ENCODE peak calls at places on chromosomes 5 and 9, in four cellular contexts. O is breast epithelium, Z is SJSA1, F is HCT116. J is an unnamed sample.

GRCh38 chr5:83118471-83118870 is 41.1 kb downstream of the XRCC4 start:
- DNase-seq in O (no peak), Z (no peak), F (no peak), J (no peak)

GRCh38 chr5:151257731-151258715 is 5.0 kb downstream of the GM2A start:
- DNase-seq in O (no peak), F (no peak), Z (no peak), J (no peak)

GRCh38 chr9:79292731-79293280 is 279.0 kb upstream of the TLE4 start:
- DNase-seq in F (no peak), O (no peak), Z (no peak), J (no peak)

GRCh38 chr9:35798658-35799366 is 7.4 kb downstream of the NPR2 start:
- DNase-seq in O (peak), Z (peak), F (no peak), J (no peak)

GRCh38 chr5:169762338-169763095 is 125.4 kb downstream of the DOCK2 start:
- DNase-seq in F (no peak), O (no peak), Z (no peak), J (no peak)

GRCh38 chr5:53944981-53945380 is 365.4 kb downstream of the ARL15 start:
- DNase-seq in Z (no peak), F (no peak), O (no peak), J (no peak)

GRCh38 chr5:151141535-151141934 is 16.0 kb downstream of the ANXA6 start:
- DNase-seq in O (peak), Z (no peak), F (no peak), J (no peak)

GRCh38 chr9:29211681-29212589 is 1638.7 kb upstream of the C9orf72 start:
- DNase-seq in Z (no peak), F (no peak), O (no peak), J (peak)

GRCh38 chr9:109118802-109119438 is 827 bp downstream of the TMEM245 start:
- DNase-seq in F (no peak), Z (peak), O (no peak), J (no peak)

GRCh38 chr5:132489051-132489770 is 1.4 kb downstream of the IRF1 start:
- DNase-seq in O (peak), Z (peak), F (no peak), J (no peak)

GRCh38 chr5:178392998-178393397 is 160.4 kb upstream of the PHYKPL start:
- DNase-seq in Z (no peak), F (no peak), O (no peak), J (no peak)

GRCh38 chr9:6049798-6050197 is 34.4 kb upstream of the RANBP6 start:
- DNase-seq in F (peak), O (no peak), Z (no peak), J (peak)

GRCh38 chr9:101737705-101738565 is 512 bp downstream of the GRIN3A start:
- DNase-seq in O (no peak), Z (no peak), F (no peak), J (no peak)

GRCh38 chr9:133729646-133730281 is 8.4 kb downstream of the SARDH start:
- DNase-seq in Z (peak), O (no peak), F (no peak), J (no peak)

GRCh38 chr9:138023394-138024124 is 146.0 kb downstream of the CACNA1B start:
- DNase-seq in Z (peak), F (no peak), O (peak), J (no peak)

GRCh38 chr9:92734931-92735906 is 29.4 kb downstream of the BICD2 start:
- DNase-seq in Z (no peak), O (no peak), F (no peak), J (no peak)

GRCh38 chr5:110377411-110378392 is 348.8 kb downstream of the TMEM232 start:
- DNase-seq in O (no peak), Z (no peak), F (no peak), J (no peak)

GRCh38 chr5:145943674-145944121 is 7.3 kb downstream of the SH3RF2 start:
- DNase-seq in O (peak), Z (no peak), F (peak), J (no peak)

GRCh38 chr9:127340721-127341120 is 56.2 kb upstream of the SLC2A8 start:
- DNase-seq in O (no peak), F (no peak), Z (peak), J (no peak)

GRCh38 chr5:95846554-95847260 is 24.2 kb upstream of the GLRX start:
- DNase-seq in O (no peak), F (no peak), Z (peak), J (peak)

GRCh38 chr5:109947667-109948066 is 257.9 kb downstream of the MAN2A1 start:
- DNase-seq in F (no peak), O (no peak), Z (no peak), J (no peak)

GRCh38 chr5:178182158-178182876 is 4.9 kb downstream of the GMCL2 start:
- DNase-seq in O (no peak), F (no peak), Z (no peak), J (peak)

GRCh38 chr9:89484475-89485404 is 13.2 kb downstream of the SEMA4D start:
- DNase-seq in Z (no peak), O (no peak), F (no peak), J (no peak)

GRCh38 chr5:131627466-131627865 is 7.6 kb downstream of the RAPGEF6 start:
- DNase-seq in Z (no peak), F (no peak), O (no peak), J (no peak)

GRCh38 chr9:127388037-127388855 is 8.7 kb upstream of the SLC2A8 start:
- DNase-seq in Z (peak), O (no peak), F (peak), J (peak)

GRCh38 chr5:169350016-169350415 is 49.1 kb upstream of the SLIT3 start:
- DNase-seq in F (no peak), O (no peak), Z (peak), J (no peak)

GRCh38 chr5:37774912-37775483 is 64.8 kb downstream of the GDNF start:
- DNase-seq in Z (no peak), O (no peak), F (peak), J (peak)

GRCh38 chr5:88389248-88390006 is 120.8 kb upstream of the TMEM161B start:
- DNase-seq in F (no peak), O (no peak), Z (no peak), J (no peak)
- H3K4me3 ChIP-seq in F (no peak), O (no peak), Z (no peak), J (no peak)

DNA sequence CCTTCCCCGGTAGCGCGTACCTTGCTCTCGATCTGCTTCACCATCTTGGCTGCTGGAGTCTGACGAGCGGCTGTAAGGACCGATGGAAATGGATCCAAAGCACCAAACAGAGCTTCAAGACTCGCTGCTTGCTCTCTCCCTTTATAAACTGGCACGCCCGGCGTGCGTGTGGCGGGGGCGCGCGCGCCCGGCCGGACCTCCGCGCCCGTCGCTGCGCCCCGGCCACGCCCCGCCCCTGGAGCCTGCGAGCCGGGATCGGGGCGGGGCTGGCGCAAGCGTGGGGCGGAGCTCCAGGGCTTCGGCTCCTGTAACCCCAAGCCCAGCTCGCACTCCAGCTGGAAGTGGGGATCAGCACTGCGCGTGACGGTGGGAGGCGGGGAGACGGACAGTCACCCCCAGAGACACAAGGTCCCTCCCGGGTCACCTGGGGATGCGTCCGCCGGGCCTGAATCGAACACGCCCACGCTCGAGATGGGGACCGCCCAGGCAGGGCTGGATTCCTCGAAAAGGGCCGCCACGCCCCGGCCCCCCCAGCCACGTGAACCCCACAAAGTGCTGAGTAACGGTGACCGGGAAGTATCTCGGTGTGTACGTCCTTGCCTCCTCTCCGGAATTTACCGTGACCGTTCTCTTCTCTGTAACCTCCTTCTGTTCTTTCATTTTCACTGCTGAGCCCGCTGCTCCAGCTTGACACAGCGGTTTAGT is at the start of gene TXN:
- DNase-seq in Z (peak), O (peak), F (peak), J (peak)
- H3K4me3 ChIP-seq in Z (peak), O (peak), F (peak), J (peak)

DNA sequence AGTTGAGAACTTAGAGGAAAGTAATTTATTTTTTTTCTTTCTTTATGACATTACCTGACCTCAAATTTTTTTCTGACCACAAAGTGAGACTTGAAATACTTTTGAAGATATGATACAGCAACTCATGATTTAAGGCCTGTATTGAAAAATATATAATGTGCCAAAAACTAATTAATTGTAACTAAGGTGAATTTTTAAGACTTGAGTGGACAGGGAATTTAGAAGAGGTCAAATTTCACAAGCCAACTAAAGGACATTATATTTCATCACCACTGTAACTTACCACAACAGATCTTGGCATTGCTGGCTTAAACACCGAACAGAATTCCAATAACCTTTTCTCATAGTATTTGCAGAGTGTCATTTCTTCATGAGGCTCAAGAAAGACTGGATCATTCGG is 1.8 kb downstream of the CCNH start:
- DNase-seq in Z (no peak), O (no peak), F (no peak), J (no peak)
- H3K4me3 ChIP-seq in Z (no peak), O (no peak), F (peak), J (no peak)

DNA sequence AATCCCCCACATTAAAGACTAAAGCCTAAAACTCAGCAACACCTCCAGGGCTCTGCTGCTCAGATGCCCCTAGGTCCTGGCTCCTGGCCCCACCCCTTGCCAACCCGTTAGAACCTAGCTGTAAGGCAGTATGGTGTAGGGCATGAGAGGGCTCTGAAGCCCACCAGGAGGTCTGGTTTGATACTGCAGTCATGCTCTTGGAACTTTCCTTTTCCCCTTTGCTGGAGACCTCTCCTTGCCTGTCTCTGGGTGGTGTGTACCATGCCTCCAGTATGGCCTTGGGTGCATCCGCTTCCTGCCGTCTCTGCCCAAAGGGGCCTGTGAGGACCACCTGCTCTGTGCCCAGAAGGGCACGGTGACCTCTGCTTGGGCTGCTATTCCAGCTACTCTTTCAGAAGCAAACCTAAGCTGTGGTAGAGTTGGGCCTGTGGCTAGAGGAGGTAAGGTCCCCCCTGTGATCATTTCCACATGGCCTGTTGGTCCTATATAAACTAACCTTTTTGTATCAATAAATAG is 3.5 kb downstream of the TENT4A start:
- DNase-seq in Z (peak), F (no peak), O (peak), J (no peak)
- H3K4me3 ChIP-seq in Z (no peak), F (no peak), O (no peak), J (no peak)

GRCh38 chr5:159342838-159343237 is 12.6 kb upstream of the IL12B start:
- DNase-seq in Z (no peak), F (no peak), O (no peak), J (no peak)

GRCh38 chr5:159341914-159342313 is 11.6 kb upstream of the IL12B start:
- DNase-seq in O (peak), Z (peak), F (peak), J (peak)

GRCh38 chr5:159345861-159346260 is 15.6 kb upstream of the IL12B start:
- DNase-seq in F (no peak), Z (no peak), O (no peak), J (no peak)

GRCh38 chr5:159343295-159344094 is 13.2 kb upstream of the IL12B start:
- DNase-seq in F (no peak), O (no peak), Z (no peak), J (no peak)

DNA sequence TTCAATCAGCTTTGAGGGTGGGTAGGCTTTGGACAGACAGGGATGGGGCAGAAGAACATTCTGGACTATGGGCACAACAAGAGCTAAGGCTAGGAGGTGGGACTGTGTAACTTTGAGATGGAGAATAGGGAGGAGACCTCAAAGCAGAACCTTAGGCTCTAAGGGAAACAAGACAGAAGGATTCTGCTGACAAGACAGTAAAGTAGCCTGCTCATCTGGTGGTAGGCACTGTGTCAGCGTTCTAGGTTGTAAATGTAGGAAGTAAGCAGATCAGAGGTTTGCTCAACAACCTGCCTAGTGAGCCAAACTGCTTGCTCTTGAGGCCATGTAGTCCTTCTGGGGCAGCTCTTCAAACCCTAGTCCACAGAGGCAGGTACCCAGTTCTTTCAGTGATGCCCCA is 15.0 kb upstream of the IL12B start:
- DNase-seq in Z (no peak), O (no peak), F (no peak), J (no peak)
- H3K4me3 ChIP-seq in Z (no peak), O (no peak), F (no peak), J (no peak)

DNA sequence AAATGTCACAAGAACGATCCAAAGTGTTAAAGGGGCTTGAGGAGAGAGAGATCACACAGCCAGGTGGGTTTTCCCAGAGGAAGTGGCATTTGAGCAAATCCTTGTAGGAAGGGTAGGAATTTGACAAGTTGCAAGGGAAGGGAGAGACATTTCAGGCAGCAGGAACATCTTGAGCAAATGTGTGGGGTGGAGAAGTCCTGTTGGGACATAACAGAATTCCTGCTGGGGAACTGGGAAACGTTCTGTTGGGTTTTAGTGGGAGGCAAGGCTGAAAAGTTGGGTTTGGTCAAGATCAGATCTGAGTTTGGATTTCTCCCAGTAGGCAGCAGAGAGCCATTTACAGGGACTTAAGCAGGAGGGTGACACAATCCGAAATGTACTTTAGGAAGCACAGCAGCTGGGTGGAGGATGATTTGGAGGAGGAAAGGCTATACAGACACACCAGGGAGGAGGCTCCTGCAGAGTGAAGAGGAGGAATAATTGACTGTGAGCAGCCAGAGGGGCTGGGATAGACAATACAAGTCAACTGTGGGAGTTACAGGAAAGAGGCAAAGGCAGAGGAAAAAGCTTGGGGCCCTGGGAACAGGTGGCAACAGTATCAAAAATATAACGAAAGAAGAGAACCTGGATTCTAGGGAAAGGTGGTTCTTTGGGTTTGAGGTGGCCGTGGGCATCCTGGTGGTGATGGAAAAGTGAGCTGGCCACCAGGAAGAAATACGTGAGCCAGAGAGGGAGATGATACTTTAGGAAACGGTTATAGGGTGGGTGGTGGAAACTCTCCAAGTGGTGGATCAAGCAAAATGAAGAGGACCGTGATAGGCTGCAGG is 3.1 kb upstream of the ZSWIM6 start:
- DNase-seq in Z (no peak), F (no peak), O (no peak), J (no peak)
- H3K4me3 ChIP-seq in Z (peak), F (no peak), O (no peak), J (no peak)

GRCh38 chr9:97696823-97697601 is at the start of gene XPA:
- DNase-seq in O (peak), Z (peak), F (peak), J (peak)

GRCh38 chr9:97697837-97698236 is 697 bp upstream of the XPA start:
- DNase-seq in F (no peak), Z (no peak), O (no peak), J (no peak)

GRCh38 chr9:97696025-97696822 is 916 bp downstream of the XPA start:
- DNase-seq in Z (no peak), F (no peak), O (no peak), J (no peak)

GRCh38 chr9:97694768-97695167 is 2.4 kb downstream of the XPA start:
- DNase-seq in O (no peak), Z (no peak), F (no peak), J (no peak)

GRCh38 chr9:97695390-97695789 is 1.8 kb downstream of the XPA start:
- DNase-seq in O (no peak), Z (no peak), F (no peak), J (no peak)
- H3K4me3 ChIP-seq in O (no peak), Z (no peak), F (no peak), J (no peak)

DNA sequence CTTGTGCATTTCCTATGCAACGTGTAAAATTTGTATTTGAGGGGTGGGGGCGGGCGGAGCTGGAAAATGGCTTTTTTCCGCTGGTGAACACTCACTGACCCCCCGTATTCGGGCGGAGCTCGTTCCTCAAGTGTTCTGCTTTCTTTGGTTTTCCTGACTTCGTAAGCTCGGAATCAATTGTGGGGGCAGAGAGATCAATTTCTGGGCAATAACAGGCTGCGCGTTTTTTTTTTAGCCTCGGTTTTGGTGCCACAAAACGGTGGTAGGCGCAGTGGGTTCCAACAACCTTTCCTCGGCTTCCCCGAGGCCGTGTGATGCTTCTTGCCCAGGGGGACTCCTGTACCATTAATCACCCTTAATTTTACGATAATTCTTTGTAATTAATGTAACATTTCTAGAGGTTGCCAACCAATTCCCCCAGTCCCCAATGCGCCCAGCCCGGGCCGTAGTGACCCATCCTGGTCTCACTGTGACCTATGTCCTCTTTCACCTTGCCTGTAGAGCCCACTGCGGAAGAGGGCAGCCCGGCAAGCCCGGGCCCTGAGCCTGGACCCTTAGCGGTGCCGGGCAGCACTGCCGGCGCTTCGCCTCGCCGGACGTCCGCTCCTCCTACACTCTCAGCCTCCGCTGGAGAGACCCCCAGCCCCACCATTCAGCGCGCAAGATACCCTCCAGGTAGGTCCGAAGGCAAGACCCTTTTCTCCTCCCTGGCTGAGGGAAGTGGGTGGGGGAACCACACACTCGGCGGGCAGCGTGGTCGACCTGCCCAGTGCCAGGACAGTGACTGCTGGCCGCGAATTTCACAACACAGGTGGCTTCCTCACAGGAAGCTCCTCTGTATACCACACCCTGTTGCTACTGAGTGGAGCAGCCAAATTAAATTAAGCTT is 3.7 kb downstream of the NR4A3 start:
- DNase-seq in F (no peak), Z (no peak), O (no peak), J (no peak)
- H3K4me3 ChIP-seq in F (no peak), Z (no peak), O (peak), J (no peak)

DNA sequence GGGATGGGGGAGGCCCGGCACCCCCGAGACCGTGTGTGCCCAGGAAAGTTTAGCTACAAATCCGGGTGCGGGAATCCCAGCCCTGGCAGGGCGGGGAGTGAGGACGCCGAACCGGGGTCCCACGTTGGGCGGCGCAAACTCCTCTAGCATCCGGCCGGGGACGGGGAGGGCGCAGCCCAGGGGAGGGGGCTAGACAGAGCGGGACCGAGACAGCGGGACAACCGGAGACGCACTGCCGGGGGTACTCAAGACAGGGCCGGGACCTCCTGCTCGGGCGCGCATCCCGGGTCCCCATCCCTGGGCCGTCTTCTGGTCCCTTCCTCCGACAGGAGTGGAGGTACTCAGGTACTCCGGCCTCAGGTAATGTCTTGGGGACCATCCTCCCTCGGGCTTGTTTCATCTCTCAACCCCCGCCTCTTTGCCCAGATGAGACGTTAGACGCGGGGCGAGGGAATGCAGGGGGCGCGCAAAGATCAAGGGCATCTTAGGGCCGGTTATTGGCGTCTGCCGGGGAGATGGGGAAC is 619 bp downstream of the PDZD2 start:
- DNase-seq in O (no peak), F (no peak), Z (no peak), J (no peak)
- H3K4me3 ChIP-seq in O (peak), F (peak), Z (peak), J (peak)